ENCODE peak calls at places on chromosomes 13 and 19, in seven cellular contexts. One of them, this sample, is unnamed. For H3K27me3, the result is how much of the 10 kb centered on the place peaks cover.

GRCh38 chr19:21947775-21948174 is 63.0 kb downstream of the ZNF208 start:
- DNase-seq in sigmoid colon: no peak
- DNase-seq in lung: no peak
- DNase-seq in BE2C: no peak
- DNase-seq in ovary: no peak
- DNase-seq in IMR-90: no peak
- DNase-seq in lower lobe of right lung: no peak
- DNase-seq in this sample: no peak

GRCh38 chr13:72457151-72457550 is 270.3 kb downstream of the MZT1 start:
- DNase-seq in ovary: no peak
- DNase-seq in lower lobe of right lung: no peak
- DNase-seq in BE2C: no peak
- DNase-seq in sigmoid colon: no peak
- DNase-seq in lung: no peak
- DNase-seq in IMR-90: no peak
- DNase-seq in this sample: no peak

GRCh38 chr19:58037927-58038687 is 4.3 kb downstream of the ZSCAN1 start:
- DNase-seq in lower lobe of right lung: no peak
- DNase-seq in BE2C: peak
- DNase-seq in sigmoid colon: no peak
- DNase-seq in ovary: peak
- DNase-seq in lung: no peak
- DNase-seq in IMR-90: no peak
- DNase-seq in this sample: no peak

GRCh38 chr13:79451500-79451962 is 29.4 kb upstream of the NDFIP2 start:
- DNase-seq in ovary: no peak
- DNase-seq in BE2C: peak
- DNase-seq in lower lobe of right lung: peak
- DNase-seq in lung: no peak
- DNase-seq in sigmoid colon: no peak
- DNase-seq in IMR-90: peak
- DNase-seq in this sample: peak

GRCh38 chr13:110493161-110493593 is 68.3 kb downstream of the RAB20 start:
- DNase-seq in lower lobe of right lung: no peak
- DNase-seq in sigmoid colon: no peak
- DNase-seq in BE2C: no peak
- DNase-seq in lung: no peak
- DNase-seq in IMR-90: no peak
- DNase-seq in ovary: no peak
- DNase-seq in this sample: no peak

GRCh38 chr19:294341-294818 is 3.2 kb upstream of the PLPP2 start:
- DNase-seq in BE2C: no peak
- DNase-seq in lung: no peak
- DNase-seq in sigmoid colon: no peak
- DNase-seq in ovary: no peak
- DNase-seq in lower lobe of right lung: no peak
- DNase-seq in IMR-90: peak
- DNase-seq in this sample: no peak

GRCh38 chr13:58908019-58908679 is 1255.6 kb downstream of the DIAPH3 start:
- DNase-seq in IMR-90: no peak
- DNase-seq in BE2C: no peak
- DNase-seq in lower lobe of right lung: no peak
- DNase-seq in sigmoid colon: no peak
- DNase-seq in ovary: no peak
- DNase-seq in lung: no peak
- DNase-seq in this sample: no peak

GRCh38 chr19:33521480-33522370 is at the start of gene PEPD:
- DNase-seq in BE2C: peak
- DNase-seq in sigmoid colon: peak
- DNase-seq in lower lobe of right lung: peak
- DNase-seq in lung: peak
- DNase-seq in ovary: peak
- DNase-seq in IMR-90: peak
- DNase-seq in this sample: peak

GRCh38 chr19:51124216-51124615 is 490 bp upstream of the SIGLEC9 start:
- DNase-seq in BE2C: no peak
- DNase-seq in lung: no peak
- DNase-seq in IMR-90: no peak
- DNase-seq in lower lobe of right lung: no peak
- DNase-seq in sigmoid colon: peak
- DNase-seq in ovary: no peak
- DNase-seq in this sample: no peak

GRCh38 chr19:18941628-18942354 is 774 bp upstream of the HOMER3 start:
- DNase-seq in lung: no peak
- DNase-seq in sigmoid colon: no peak
- DNase-seq in BE2C: no peak
- DNase-seq in IMR-90: no peak
- DNase-seq in ovary: no peak
- DNase-seq in lower lobe of right lung: no peak
- DNase-seq in this sample: no peak

GRCh38 chr13:60790620-60791019 is 393.6 kb downstream of the TDRD3 start:
- DNase-seq in lung: no peak
- DNase-seq in lower lobe of right lung: no peak
- DNase-seq in BE2C: no peak
- DNase-seq in sigmoid colon: peak
- DNase-seq in ovary: no peak
- DNase-seq in IMR-90: no peak
- DNase-seq in this sample: no peak

GRCh38 chr19:56191115-56191514 is 6.5 kb downstream of the ZSCAN5B start:
- DNase-seq in lower lobe of right lung: no peak
- DNase-seq in lung: no peak
- DNase-seq in BE2C: no peak
- DNase-seq in sigmoid colon: no peak
- DNase-seq in ovary: no peak
- DNase-seq in IMR-90: no peak
- DNase-seq in this sample: no peak

GRCh38 chr19:17348700-17349099 is 11.3 kb downstream of the GTPBP3 start:
- DNase-seq in BE2C: peak
- DNase-seq in lung: peak
- DNase-seq in IMR-90: peak
- DNase-seq in sigmoid colon: peak
- DNase-seq in lower lobe of right lung: no peak
- DNase-seq in ovary: no peak
- DNase-seq in this sample: peak

GRCh38 chr19:44548736-44549135 is 19.3 kb upstream of the CEACAM20 start:
- DNase-seq in sigmoid colon: no peak
- DNase-seq in lower lobe of right lung: no peak
- DNase-seq in IMR-90: peak
- DNase-seq in lung: peak
- DNase-seq in BE2C: no peak
- DNase-seq in ovary: no peak
- DNase-seq in this sample: peak

GRCh38 chr13:30159446-30159839 is 147.9 kb downstream of the KATNAL1 start:
- DNase-seq in lower lobe of right lung: no peak
- DNase-seq in sigmoid colon: peak
- DNase-seq in IMR-90: peak
- DNase-seq in lung: no peak
- DNase-seq in ovary: no peak
- DNase-seq in BE2C: no peak
- DNase-seq in this sample: peak

GRCh38 chr19:4099054-4099764 is 24.7 kb downstream of the MAP2K2 start:
- DNase-seq in BE2C: no peak
- DNase-seq in IMR-90: no peak
- DNase-seq in lung: peak
- DNase-seq in lower lobe of right lung: peak
- DNase-seq in sigmoid colon: no peak
- DNase-seq in ovary: no peak
- DNase-seq in this sample: no peak

GRCh38 chr19:58229255-58229639 is 533 bp downstream of the ZNF544 start:
- DNase-seq in lower lobe of right lung: no peak
- DNase-seq in sigmoid colon: no peak
- DNase-seq in ovary: no peak
- DNase-seq in BE2C: peak
- DNase-seq in lung: no peak
- DNase-seq in IMR-90: peak
- DNase-seq in this sample: peak

GRCh38 chr19:17775245-17775927 is 19.6 kb upstream of the B3GNT3 start:
- DNase-seq in lung: no peak
- DNase-seq in sigmoid colon: no peak
- DNase-seq in BE2C: peak
- DNase-seq in lower lobe of right lung: no peak
- DNase-seq in ovary: no peak
- DNase-seq in IMR-90: peak
- DNase-seq in this sample: peak

DNA sequence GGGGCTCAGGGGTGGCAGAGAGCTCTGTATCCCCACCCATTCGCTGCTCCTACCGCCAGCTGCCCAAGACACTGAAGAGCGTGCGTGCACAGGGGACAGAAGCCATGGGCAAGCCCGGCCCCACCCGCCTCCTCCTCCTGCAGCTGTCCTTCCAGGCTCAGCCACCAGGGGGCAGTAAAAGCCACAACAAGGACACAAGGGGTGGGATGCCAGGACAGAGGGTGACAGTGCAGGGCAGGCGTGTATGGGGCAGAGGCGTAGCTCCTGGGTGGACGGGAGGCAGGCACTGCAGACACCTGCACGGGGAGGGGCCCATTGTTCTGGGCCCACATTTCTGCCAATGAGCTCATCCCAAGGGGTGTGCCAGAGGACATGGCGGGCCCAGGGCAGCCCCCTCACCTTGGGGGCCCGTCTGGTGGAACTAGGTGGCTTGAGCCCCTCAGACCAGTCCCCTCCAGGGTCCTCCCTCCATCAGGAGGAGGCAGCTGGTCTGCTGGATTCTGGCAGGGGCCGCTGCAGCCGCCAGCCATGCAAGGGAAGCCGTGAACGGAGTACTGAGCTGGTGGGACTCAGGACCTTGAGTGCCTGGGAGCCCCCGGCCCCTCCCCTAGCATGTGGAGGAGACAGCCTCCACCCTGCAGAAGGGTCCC is 61.2 kb downstream of the MLLT1 start:
- DNase-seq in ovary: peak
- DNase-seq in lung: peak
- DNase-seq in lower lobe of right lung: peak
- DNase-seq in sigmoid colon: peak
- DNase-seq in BE2C: peak
- DNase-seq in IMR-90: peak
- DNase-seq in this sample: peak
- TF ChIP-seq CTCF in ovary: peak
- TF ChIP-seq CTCF in lung: peak
- TF ChIP-seq CTCF in lower lobe of right lung: peak
- TF ChIP-seq CTCF in sigmoid colon: peak
- TF ChIP-seq CTCF in BE2C: peak
- TF ChIP-seq CTCF in IMR-90: peak
- TF ChIP-seq CTCF in this sample: peak

GRCh38 chr19:38665950-38666661 is 18.7 kb downstream of the ACTN4 start:
- DNase-seq in lower lobe of right lung: peak
- DNase-seq in sigmoid colon: peak
- DNase-seq in IMR-90: peak
- DNase-seq in ovary: peak
- DNase-seq in lung: peak
- DNase-seq in BE2C: no peak
- DNase-seq in this sample: no peak
- H3K4me3 ChIP-seq in lower lobe of right lung: no peak
- H3K4me3 ChIP-seq in sigmoid colon: no peak
- H3K4me3 ChIP-seq in IMR-90: no peak
- H3K4me3 ChIP-seq in ovary: no peak
- H3K4me3 ChIP-seq in lung: no peak
- H3K4me3 ChIP-seq in BE2C: no peak
- H3K4me3 ChIP-seq in this sample: no peak

GRCh38 chr19:1450735-1451669 is 1.1 kb downstream of the APC2 start:
- DNase-seq in lung: no peak
- DNase-seq in BE2C: no peak
- DNase-seq in lower lobe of right lung: no peak
- DNase-seq in ovary: no peak
- DNase-seq in IMR-90: no peak
- DNase-seq in sigmoid colon: no peak
- DNase-seq in this sample: no peak
- H3K27me3 ChIP-seq in lung: under half
- H3K27me3 ChIP-seq in BE2C: under half
- H3K27me3 ChIP-seq in lower lobe of right lung: half or more
- H3K27me3 ChIP-seq in ovary: under half
- H3K27me3 ChIP-seq in IMR-90: half or more
- H3K27me3 ChIP-seq in sigmoid colon: half or more
- H3K27me3 ChIP-seq in this sample: half or more

GRCh38 chr19:41364546-41365391 is 820 bp upstream of the B9D2 start:
- DNase-seq in IMR-90: peak
- DNase-seq in lower lobe of right lung: no peak
- DNase-seq in BE2C: no peak
- DNase-seq in lung: no peak
- DNase-seq in ovary: no peak
- DNase-seq in sigmoid colon: no peak
- DNase-seq in this sample: no peak

GRCh38 chr19:41367848-41368301 is 3.9 kb upstream of the B9D2 start:
- DNase-seq in sigmoid colon: no peak
- DNase-seq in lung: no peak
- DNase-seq in IMR-90: peak
- DNase-seq in BE2C: no peak
- DNase-seq in lower lobe of right lung: no peak
- DNase-seq in ovary: no peak
- DNase-seq in this sample: peak

GRCh38 chr19:41363753-41364545 is at the start of gene B9D2:
- DNase-seq in IMR-90: peak
- DNase-seq in ovary: peak
- DNase-seq in BE2C: peak
- DNase-seq in lung: peak
- DNase-seq in lower lobe of right lung: peak
- DNase-seq in sigmoid colon: peak
- DNase-seq in this sample: peak

GRCh38 chr19:41363371-41363752 is 587 bp downstream of the B9D2 start:
- DNase-seq in BE2C: no peak
- DNase-seq in sigmoid colon: no peak
- DNase-seq in lower lobe of right lung: no peak
- DNase-seq in IMR-90: no peak
- DNase-seq in lung: no peak
- DNase-seq in ovary: no peak
- DNase-seq in this sample: no peak

GRCh38 chr19:41366089-41366488 is 2.1 kb upstream of the B9D2 start:
- DNase-seq in IMR-90: no peak
- DNase-seq in sigmoid colon: no peak
- DNase-seq in lower lobe of right lung: no peak
- DNase-seq in lung: no peak
- DNase-seq in ovary: no peak
- DNase-seq in BE2C: no peak
- DNase-seq in this sample: no peak
- TF ChIP-seq CTCF in IMR-90: peak
- TF ChIP-seq CTCF in sigmoid colon: no peak
- TF ChIP-seq CTCF in lower lobe of right lung: peak
- TF ChIP-seq CTCF in lung: no peak
- TF ChIP-seq CTCF in ovary: no peak
- TF ChIP-seq CTCF in BE2C: peak
- TF ChIP-seq CTCF in this sample: peak

This sample was measured in brain microvascular endothelial cell.